ENCODE peak calls at places on chromosomes 6 and 20, in eight cellular contexts. One of them, this sample, is unnamed.

GRCh38 chr6:89612121-89612520 is 26.4 kb downstream of the LYRM2 start:
- DNase-seq in left cardiac atrium: no peak
- DNase-seq in GM13977: no peak
- DNase-seq in NCI-H1436: no peak
- DNase-seq in LoVo: no peak
- DNase-seq in activated gamma-delta T cell: no peak
- DNase-seq in activated T-cell treated with anti-CD3 and anti-CD28 coated beads for 1 hour: no peak
- DNase-seq in choroid plexus epithelial cell: no peak
- DNase-seq in this sample: no peak

GRCh38 chr20:385448-385847 is 4.9 kb downstream of the TRIB3 start:
- DNase-seq in choroid plexus epithelial cell: no peak
- DNase-seq in GM13977: no peak
- DNase-seq in activated gamma-delta T cell: no peak
- DNase-seq in LoVo: no peak
- DNase-seq in activated T-cell treated with anti-CD3 and anti-CD28 coated beads for 1 hour: no peak
- DNase-seq in NCI-H1436: no peak
- DNase-seq in left cardiac atrium: no peak
- DNase-seq in this sample: no peak

GRCh38 chr20:57122481-57123138 is 143.8 kb downstream of the BMP7 start:
- DNase-seq in GM13977: no peak
- DNase-seq in NCI-H1436: no peak
- DNase-seq in activated gamma-delta T cell: no peak
- DNase-seq in left cardiac atrium: no peak
- DNase-seq in activated T-cell treated with anti-CD3 and anti-CD28 coated beads for 1 hour: no peak
- DNase-seq in choroid plexus epithelial cell: no peak
- DNase-seq in LoVo: no peak
- DNase-seq in this sample: no peak

GRCh38 chr6:49849121-49849907 is 17.0 kb downstream of the CRISP1 start:
- DNase-seq in NCI-H1436: peak; percentile 72
- DNase-seq in GM13977: peak; percentile 9
- DNase-seq in choroid plexus epithelial cell: peak; percentile 73
- DNase-seq in LoVo: peak; percentile 73
- DNase-seq in activated T-cell treated with anti-CD3 and anti-CD28 coated beads for 1 hour: no peak
- DNase-seq in left cardiac atrium: no peak
- DNase-seq in activated gamma-delta T cell: no peak
- DNase-seq in this sample: peak; percentile 32

GRCh38 chr6:3337521-3338350 is 79.0 kb downstream of the PSMG4 start:
- DNase-seq in left cardiac atrium: no peak
- DNase-seq in choroid plexus epithelial cell: peak; percentile 57
- DNase-seq in LoVo: no peak
- DNase-seq in NCI-H1436: no peak
- DNase-seq in GM13977: no peak
- DNase-seq in activated T-cell treated with anti-CD3 and anti-CD28 coated beads for 1 hour: no peak
- DNase-seq in activated gamma-delta T cell: no peak
- DNase-seq in this sample: no peak

GRCh38 chr6:88166901-88167624 is 916 bp upstream of the CNR1 start:
- DNase-seq in choroid plexus epithelial cell: peak; percentile 11
- DNase-seq in left cardiac atrium: no peak
- DNase-seq in activated gamma-delta T cell: no peak
- DNase-seq in LoVo: no peak
- DNase-seq in GM13977: peak; percentile 46
- DNase-seq in activated T-cell treated with anti-CD3 and anti-CD28 coated beads for 1 hour: no peak
- DNase-seq in NCI-H1436: no peak
- DNase-seq in this sample: no peak

GRCh38 chr20:43404880-43405279 is 52.8 kb upstream of the SRSF6 start:
- DNase-seq in activated T-cell treated with anti-CD3 and anti-CD28 coated beads for 1 hour: no peak
- DNase-seq in left cardiac atrium: no peak
- DNase-seq in LoVo: no peak
- DNase-seq in NCI-H1436: no peak
- DNase-seq in activated gamma-delta T cell: no peak
- DNase-seq in choroid plexus epithelial cell: no peak
- DNase-seq in GM13977: no peak
- DNase-seq in this sample: no peak

GRCh38 chr6:142835787-142836186 is 109.2 kb downstream of the HIVEP2 start:
- DNase-seq in activated gamma-delta T cell: no peak
- DNase-seq in LoVo: no peak
- DNase-seq in NCI-H1436: no peak
- DNase-seq in GM13977: no peak
- DNase-seq in left cardiac atrium: no peak
- DNase-seq in activated T-cell treated with anti-CD3 and anti-CD28 coated beads for 1 hour: no peak
- DNase-seq in choroid plexus epithelial cell: no peak
- DNase-seq in this sample: no peak

GRCh38 chr6:90537723-90538407 is 49.0 kb downstream of the MAP3K7 start:
- DNase-seq in left cardiac atrium: no peak
- DNase-seq in GM13977: no peak
- DNase-seq in choroid plexus epithelial cell: peak; percentile 47
- DNase-seq in activated T-cell treated with anti-CD3 and anti-CD28 coated beads for 1 hour: no peak
- DNase-seq in activated gamma-delta T cell: no peak
- DNase-seq in NCI-H1436: no peak
- DNase-seq in LoVo: no peak
- DNase-seq in this sample: no peak

GRCh38 chr6:95743591-95743990 is 166.3 kb downstream of the MANEA start:
- DNase-seq in GM13977: no peak
- DNase-seq in activated gamma-delta T cell: no peak
- DNase-seq in left cardiac atrium: no peak
- DNase-seq in NCI-H1436: no peak
- DNase-seq in LoVo: no peak
- DNase-seq in activated T-cell treated with anti-CD3 and anti-CD28 coated beads for 1 hour: no peak
- DNase-seq in choroid plexus epithelial cell: no peak
- DNase-seq in this sample: no peak

GRCh38 chr6:98539669-98540207 is 294.6 kb upstream of the POU3F2 start:
- DNase-seq in NCI-H1436: no peak
- DNase-seq in choroid plexus epithelial cell: no peak
- DNase-seq in activated T-cell treated with anti-CD3 and anti-CD28 coated beads for 1 hour: no peak
- DNase-seq in LoVo: no peak
- DNase-seq in left cardiac atrium: no peak
- DNase-seq in activated gamma-delta T cell: no peak
- DNase-seq in GM13977: peak; percentile 5
- DNase-seq in this sample: no peak

GRCh38 chr6:52725530-52726192 is 37.6 kb downstream of the GSTA2 start:
- DNase-seq in choroid plexus epithelial cell: peak; percentile 12
- DNase-seq in NCI-H1436: peak; percentile 38
- DNase-seq in LoVo: peak; percentile 38
- DNase-seq in activated gamma-delta T cell: no peak
- DNase-seq in GM13977: no peak
- DNase-seq in left cardiac atrium: no peak
- DNase-seq in activated T-cell treated with anti-CD3 and anti-CD28 coated beads for 1 hour: no peak
- DNase-seq in this sample: no peak